ENCODE peak calls at places on chromosome 5, in seven cellular contexts. M is mesenchymal stem cell, O is psoas muscle, D is OCI-LY7, G is GM12878, I is body of pancreas, Z is left ventricle myocardium inferior. S is an unnamed sample. For H3K36me3, the result is how much of the 10 kb centered on the place peaks cover.

GRCh38 chr5:34500236-34500836 is 155.8 kb upstream of the RAI14 start:
- DNase-seq in I (no peak), Z (no peak), M (no peak), G (no peak), O (no peak), D (no peak), S (no peak)

GRCh38 chr5:170486366-170486765 is 17.5 kb upstream of the KCNIP1 start:
- DNase-seq in G (no peak), Z (no peak), O (no peak), I (no peak), D (no peak), M (no peak), S (no peak)

GRCh38 chr5:96157841-96158291 is 196.2 kb upstream of the ELL2 start:
- DNase-seq in I (no peak), Z (no peak), M (peak), O (no peak), D (no peak), G (no peak), S (no peak)

GRCh38 chr5:73213566-73213998 is 40.6 kb downstream of the TMEM174 start:
- DNase-seq in O (no peak), M (no peak), G (peak), D (no peak), Z (no peak), I (peak), S (peak)

GRCh38 chr5:65539827-65540226 is 23.1 kb downstream of the CENPK start:
- DNase-seq in G (no peak), M (no peak), O (no peak), D (no peak), Z (no peak), I (no peak), S (no peak)

GRCh38 chr5:8396756-8397155 is 527.8 kb downstream of the MTRR start:
- DNase-seq in M (no peak), O (no peak), D (no peak), I (no peak), G (no peak), Z (no peak), S (no peak)

GRCh38 chr5:108560581-108560980 is 178.7 kb upstream of the FBXL17 start:
- DNase-seq in M (peak), O (peak), G (no peak), Z (peak), I (no peak), D (no peak), S (peak)

GRCh38 chr5:23223846-23224245 is 283.6 kb upstream of the PRDM9 start:
- DNase-seq in I (no peak), Z (no peak), D (no peak), G (no peak), M (peak), O (no peak), S (no peak)

GRCh38 chr5:126414874-126415502 is 8.2 kb upstream of the GRAMD2B start:
- DNase-seq in M (peak), Z (peak), I (peak), D (no peak), O (no peak), G (no peak), S (peak)

GRCh38 chr5:149435015-149435376 is 55.9 kb upstream of the IL17B start:
- DNase-seq in I (no peak), M (no peak), O (no peak), D (no peak), G (no peak), Z (no peak), S (no peak)

GRCh38 chr5:43573058-43573457 is 16.2 kb upstream of the PAIP1 start:
- DNase-seq in M (no peak), Z (no peak), O (no peak), G (no peak), I (no peak), D (no peak), S (no peak)

GRCh38 chr5:147935032-147935431 is 28.7 kb upstream of the C5orf46 start:
- DNase-seq in G (no peak), Z (no peak), I (no peak), O (no peak), D (peak), M (peak), S (peak)

GRCh38 chr5:55440188-55440646 is 94.5 kb downstream of the PLPP1 start:
- DNase-seq in G (no peak), M (peak), Z (no peak), O (no peak), D (no peak), I (no peak), S (no peak)

GRCh38 chr5:146620663-146621051 is 104.7 kb upstream of the GPR151 start:
- DNase-seq in M (no peak), G (no peak), Z (no peak), O (no peak), D (no peak), I (no peak), S (no peak)

GRCh38 chr5:147287181-147287580 is 52.4 kb downstream of the STK32A start:
- DNase-seq in M (no peak), G (no peak), D (no peak), I (no peak), O (no peak), Z (no peak), S (no peak)

GRCh38 chr5:149550608-149551226 is 522 bp downstream of the CSNK1A1 start:
- DNase-seq in G (no peak), O (no peak), M (no peak), Z (peak), D (peak), I (no peak), S (no peak)

GRCh38 chr5:19923742-19924141 is 64.3 kb downstream of the CDH18 start:
- DNase-seq in Z (no peak), M (peak), O (no peak), G (no peak), D (no peak), I (no peak), S (no peak)

GRCh38 chr5:36619012-36619635 is 12.7 kb downstream of the SLC1A3 start:
- DNase-seq in O (no peak), M (no peak), G (no peak), I (no peak), Z (no peak), D (no peak), S (no peak)

GRCh38 chr5:67147768-67148167 is 48.8 kb downstream of the CD180 start:
- DNase-seq in G (no peak), Z (no peak), I (no peak), M (peak), D (no peak), O (no peak), S (no peak)

GRCh38 chr5:66646570-66646969 is 50.4 kb downstream of the MAST4 start:
- DNase-seq in M (peak), O (no peak), I (no peak), Z (no peak), G (no peak), D (no peak), S (no peak)

GRCh38 chr5:74772359-74772758 is 5.3 kb downstream of the NSA2 start:
- DNase-seq in M (peak), O (no peak), D (no peak), I (no peak), G (no peak), Z (no peak), S (no peak)
- H3K36me3 ChIP-seq in M (under half), O (half or more), D (half or more), I (under half), G (under half), Z (half or more), S (under half)

DNA sequence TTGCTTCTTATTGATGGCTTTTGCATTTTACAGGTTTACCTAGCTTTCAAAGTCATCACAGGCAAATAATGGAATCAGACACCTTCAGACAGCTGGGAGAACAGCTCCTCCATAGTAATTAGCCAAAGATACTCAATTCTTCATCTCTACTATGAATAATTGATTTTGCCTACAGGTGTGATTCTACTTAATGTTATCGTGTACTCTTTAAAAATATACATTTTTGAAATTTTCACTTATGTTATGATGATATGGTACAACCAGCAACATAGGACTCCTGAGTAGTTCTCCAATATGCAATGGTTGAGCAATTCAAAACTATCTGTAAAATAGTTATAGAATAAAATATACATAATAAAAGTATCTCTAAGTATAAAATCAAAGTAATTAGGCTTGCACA is at the start of gene TAS2R1:
- DNase-seq in G (no peak), I (no peak), M (no peak), D (no peak), Z (no peak), O (no peak), S (no peak)
- H3K36me3 ChIP-seq in G (under half), I (under half), M (under half), D (under half), Z (under half), O (under half), S (under half)

DNA sequence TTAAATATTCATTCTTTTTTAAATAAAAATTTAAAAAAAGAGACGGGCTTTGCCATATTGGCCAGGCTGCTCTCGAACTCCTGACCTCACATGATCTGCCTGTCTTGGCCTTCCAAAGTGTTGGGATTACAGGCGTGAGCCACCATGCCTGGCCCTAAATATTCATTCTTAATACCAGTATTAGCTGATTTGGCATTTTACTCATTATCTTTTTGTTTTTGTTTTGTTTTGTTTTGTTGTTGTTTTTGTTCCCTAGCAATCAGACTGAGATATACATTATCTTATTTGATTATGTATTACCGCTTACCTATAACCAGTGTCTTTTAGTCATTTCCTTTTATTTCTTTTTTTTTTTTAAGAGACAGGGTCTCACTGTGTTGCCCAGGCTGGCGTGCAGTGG is 37.9 kb downstream of the RNF44 start:
- DNase-seq in M (no peak), O (no peak), G (no peak), Z (no peak), D (no peak), I (no peak), S (no peak)
- H3K36me3 ChIP-seq in M (under half), O (half or more), G (under half), Z (half or more), D (half or more), I (under half), S (under half)

GRCh38 chr5:2914022-2914661 is 162.7 kb upstream of the IRX2 start:
- DNase-seq in Z (no peak), M (no peak), D (no peak), O (no peak), I (no peak), G (no peak), S (no peak)
- H3K36me3 ChIP-seq in Z (under half), M (under half), D (under half), O (under half), I (under half), G (under half), S (under half)

DNA sequence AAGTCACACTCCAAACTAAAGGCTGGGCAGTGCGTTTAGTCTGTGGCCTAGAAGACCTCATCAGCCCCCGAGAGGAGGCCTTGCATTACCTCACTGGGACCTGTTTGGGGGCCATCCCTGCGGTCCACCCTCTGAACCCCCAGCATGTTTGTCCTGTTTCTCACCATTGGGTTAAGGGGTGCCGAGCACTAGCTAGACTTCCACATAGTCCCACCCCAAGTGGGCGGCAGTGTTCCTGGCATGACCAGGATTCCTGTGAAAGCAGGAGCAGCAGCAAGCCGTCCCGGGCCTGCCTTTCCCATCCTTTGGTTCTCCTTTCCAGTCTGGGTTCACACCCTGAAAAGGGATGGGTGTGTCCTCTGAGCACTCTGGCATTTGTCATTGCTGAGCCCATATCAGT is 26.6 kb upstream of the SAP30L start:
- DNase-seq in Z (no peak), I (no peak), D (no peak), O (no peak), M (no peak), G (no peak), S (no peak)
- H3K36me3 ChIP-seq in Z (under half), I (under half), D (under half), O (under half), M (under half), G (under half), S (under half)

DNA sequence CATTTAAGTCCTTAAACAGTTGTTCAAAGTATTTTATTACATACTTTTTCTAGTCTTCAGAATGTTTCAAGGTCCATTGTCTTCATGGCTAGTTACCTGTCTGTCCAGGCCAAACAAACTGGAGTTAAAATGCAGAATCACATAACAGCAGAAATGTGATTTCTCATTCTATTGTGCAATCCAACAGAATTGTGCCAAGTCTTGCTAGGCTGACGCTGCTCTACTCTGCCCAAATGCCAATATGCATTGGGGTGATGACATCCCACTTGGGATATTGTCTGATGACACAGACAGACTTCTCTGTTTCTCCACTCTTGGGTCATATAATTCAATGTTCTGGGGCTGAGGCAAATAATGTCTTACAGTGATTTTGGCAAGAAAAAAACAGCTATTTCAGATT is 5.2 kb upstream of the SLC22A5 start:
- DNase-seq in I (no peak), M (peak), D (no peak), Z (no peak), G (no peak), O (no peak), S (no peak)
- H3K36me3 ChIP-seq in I (under half), M (under half), D (under half), Z (under half), G (under half), O (under half), S (under half)

S was measured in BJ.